ENCODE peak calls at places on chromosome 15, in nine cellular contexts. M is A549, P is hepatocyte, Q is IMR-90, L is OCI-LY7, I is GM12878, V is fibroblast of lung, U is neuronal stem cell, J is SK-N-SH. A is an unnamed sample.

GRCh38 chr15:20358066-20358780 is 183.4 kb downstream of the GOLGA6L6 start:
- DNase-seq in M (no peak), P (peak; percentile 42), Q (no peak), L (no peak), I (no peak), V (no peak), U (no peak), J (no peak), A (peak; percentile 58)

GRCh38 chr15:31352911-31353811 is 26.5 kb downstream of the KLF13 start:
- DNase-seq in M (no peak), P (peak; percentile 48), Q (peak; percentile 82), L (peak; percentile 71), I (peak; percentile 83), V (peak; percentile 91), U (no peak), J (peak; percentile 81), A (peak; percentile 98)

GRCh38 chr15:37793851-37794250 is 140.6 kb upstream of the TMCO5A start:
- DNase-seq in M (no peak), P (no peak), Q (no peak), L (no peak), I (no peak), V (no peak), U (no peak), J (peak; percentile 60), A (no peak)

GRCh38 chr15:41892621-41893421 is 1.0 kb downstream of the SPTBN5 start:
- DNase-seq in M (no peak), P (no peak), Q (no peak), L (no peak), I (no peak), V (no peak), U (no peak), J (peak; percentile 42), A (peak; percentile 67)

GRCh38 chr15:84671211-84671610 is 13.2 kb upstream of the NMB start:
- DNase-seq in M (no peak), P (no peak), Q (peak; percentile 87), L (no peak), I (no peak), V (peak; percentile 82), U (no peak), J (no peak), A (peak; percentile 61)

GRCh38 chr15:75049392-75049791 is 26.0 kb downstream of the PPCDC start:
- DNase-seq in M (no peak), P (peak; percentile 58), Q (peak; percentile 28), L (no peak), I (no peak), V (peak; percentile 86), U (no peak), J (peak; percentile 71), A (no peak)

GRCh38 chr15:65862682-65863081 is 6.6 kb upstream of the RAB11A start:
- DNase-seq in M (peak; percentile 82), P (peak; percentile 51), Q (peak; percentile 56), L (peak; percentile 78), I (no peak), V (peak; percentile 65), U (peak; percentile 38), J (peak; percentile 72), A (peak; percentile 74)

GRCh38 chr15:58393196-58393790 is 38.5 kb upstream of the LIPC start:
- DNase-seq in M (no peak), P (peak; percentile 71), Q (peak; percentile 30), L (no peak), I (no peak), V (no peak), U (no peak), J (no peak), A (peak; percentile 17)

GRCh38 chr15:84915011-84915958 is 30.8 kb downstream of the SLC28A1 start:
- DNase-seq in M (peak; percentile 98), P (peak; percentile 94), Q (peak; percentile 86), L (peak; percentile 16), I (peak; percentile 79), V (peak; percentile 32), U (no peak), J (peak; percentile 90), A (peak; percentile 94)

GRCh38 chr15:52337961-52338535 is 42.4 kb upstream of the MYO5C start:
- DNase-seq in M (no peak), P (no peak), Q (no peak), L (no peak), I (no peak), V (no peak), U (no peak), J (peak; percentile 48), A (no peak)

GRCh38 chr15:97968380-97968779 is 7.9 kb downstream of the ARRDC4 start:
- DNase-seq in M (no peak), P (no peak), Q (peak; percentile 90), L (no peak), I (no peak), V (peak; percentile 82), U (no peak), J (no peak), A (no peak)

GRCh38 chr15:74614744-74615312 is 808 bp upstream of the CLK3 start:
- DNase-seq in M (no peak), P (peak; percentile 93), Q (peak; percentile 62), L (peak; percentile 87), I (peak; percentile 62), V (peak; percentile 65), U (no peak), J (peak; percentile 71), A (peak; percentile 99)

GRCh38 chr15:60118564-60119080 is 114.5 kb downstream of the FOXB1 start:
- DNase-seq in M (no peak), P (no peak), Q (no peak), L (no peak), I (no peak), V (no peak), U (peak; percentile 58), J (no peak), A (no peak)

GRCh38 chr15:60116456-60117089 is 112.5 kb downstream of the FOXB1 start:
- DNase-seq in M (no peak), P (no peak), Q (no peak), L (no peak), I (no peak), V (no peak), U (no peak), J (no peak), A (no peak)

GRCh38 chr15:60118146-60118545 is 114.0 kb downstream of the FOXB1 start:
- DNase-seq in M (no peak), P (no peak), Q (no peak), L (no peak), I (no peak), V (no peak), U (no peak), J (no peak), A (no peak)

GRCh38 chr15:60120100-60120499 is 116.0 kb downstream of the FOXB1 start:
- DNase-seq in M (no peak), P (no peak), Q (no peak), L (no peak), I (no peak), V (no peak), U (no peak), J (no peak), A (no peak)

DNA sequence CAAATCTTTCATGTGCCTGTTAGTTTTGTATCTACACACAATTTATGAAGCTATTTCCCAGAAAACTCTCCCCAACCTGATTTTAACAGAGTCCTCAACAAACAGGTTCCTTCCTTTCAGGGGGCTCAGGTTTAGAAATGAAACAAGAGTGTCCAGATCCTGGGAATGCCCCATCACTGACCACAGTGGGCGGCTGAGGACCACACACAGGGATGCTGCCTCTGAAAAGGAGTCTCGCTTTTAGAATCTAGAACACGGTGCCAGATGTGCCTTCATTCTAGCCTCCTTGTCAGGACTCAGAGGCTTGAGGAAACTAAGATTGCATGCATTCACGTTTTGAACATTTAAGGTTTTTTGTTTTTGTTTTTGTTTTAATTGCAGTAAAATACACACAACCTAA is 115.0 kb downstream of the FOXB1 start:
- DNase-seq in M (no peak), P (no peak), Q (no peak), L (no peak), I (no peak), V (no peak), U (no peak), J (no peak), A (no peak)
- H3K4me2 ChIP-seq in M (no peak overlapping the region), P (no peak overlapping the region), Q (no peak overlapping the region), L (no peak overlapping the region), I (no peak overlapping the region), V (no peak overlapping the region), U (no peak overlapping the region), J (no peak overlapping the region), A (no peak overlapping the region)

GRCh38 chr15:67520976-67521769 is at the start of gene C15orf61:
- DNase-seq in M (peak; percentile 97), P (peak; percentile 94), Q (peak; percentile 75), L (peak; percentile 92), I (peak; percentile 76), V (peak; percentile 80), U (peak; percentile 75), J (peak; percentile 97), A (peak; percentile 98)
- H3K4me2 ChIP-seq in M (peak within 1 kb of the TSS; percentile 95), P (peak within 1 kb of the TSS; percentile 88), Q (peak within 1 kb of the TSS; percentile 90), L (peak within 1 kb of the TSS; percentile 75), I (peak within 1 kb of the TSS; percentile 97), V (peak within 1 kb of the TSS; percentile 92), U (peak within 1 kb of the TSS; percentile 89), J (peak within 1 kb of the TSS; percentile 90), A (peak within 1 kb of the TSS; percentile 92)

DNA sequence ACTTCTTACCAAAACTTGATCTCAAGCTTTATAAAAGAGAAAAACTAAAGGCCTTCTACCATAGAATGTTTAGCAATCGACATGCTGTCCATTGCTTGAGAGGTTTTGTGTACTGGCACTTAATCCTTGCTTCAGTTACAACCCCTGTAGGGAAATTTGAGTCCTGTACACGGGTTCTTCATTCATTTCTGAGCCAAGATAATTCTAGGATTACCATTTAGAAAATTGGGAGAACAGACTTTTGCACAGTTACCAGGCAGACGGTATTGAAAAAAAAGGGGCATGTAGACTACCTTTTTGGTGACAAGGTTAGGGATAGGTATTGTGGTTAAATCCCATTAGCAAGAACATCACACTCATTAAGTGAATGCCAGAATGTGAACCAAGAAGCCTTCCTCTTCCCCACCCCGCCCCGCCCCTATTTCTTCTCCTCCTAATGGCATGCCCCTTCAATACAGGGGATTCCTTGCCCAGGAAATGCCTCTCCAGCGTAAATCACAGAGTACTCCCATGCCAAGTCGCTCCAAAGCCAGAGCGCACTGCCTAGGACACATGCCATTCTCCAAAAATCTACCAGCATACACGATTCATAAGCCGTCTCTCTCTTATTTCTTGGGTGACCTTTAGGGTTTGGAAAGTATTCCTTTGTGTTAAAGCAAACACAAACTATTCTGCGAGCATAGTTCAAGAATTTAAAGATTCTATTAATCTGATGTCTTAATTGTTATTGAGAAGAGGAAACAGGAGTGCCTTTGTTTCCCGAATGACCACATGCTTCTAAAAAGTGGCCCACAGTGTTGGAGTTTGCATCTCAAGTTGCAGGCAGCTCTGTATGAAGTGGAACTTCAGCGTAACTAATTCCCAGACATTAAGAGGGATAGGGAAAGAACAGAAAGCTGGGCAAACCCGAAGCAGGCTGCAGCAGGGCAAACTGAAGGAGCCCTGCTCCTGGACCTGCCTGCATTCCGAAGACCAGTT is 164.0 kb upstream of the NR2F2 start:
- DNase-seq in M (no peak), P (no peak), Q (no peak), L (no peak), I (no peak), V (no peak), U (peak; percentile 12), J (no peak), A (no peak)
- H3K4me2 ChIP-seq in M (no peak overlapping the region), P (no peak overlapping the region), Q (no peak overlapping the region), L (no peak overlapping the region), I (no peak overlapping the region), V (no peak overlapping the region), U (peak overlapping the region; percentile 40), J (no peak overlapping the region), A (no peak overlapping the region)

DNA sequence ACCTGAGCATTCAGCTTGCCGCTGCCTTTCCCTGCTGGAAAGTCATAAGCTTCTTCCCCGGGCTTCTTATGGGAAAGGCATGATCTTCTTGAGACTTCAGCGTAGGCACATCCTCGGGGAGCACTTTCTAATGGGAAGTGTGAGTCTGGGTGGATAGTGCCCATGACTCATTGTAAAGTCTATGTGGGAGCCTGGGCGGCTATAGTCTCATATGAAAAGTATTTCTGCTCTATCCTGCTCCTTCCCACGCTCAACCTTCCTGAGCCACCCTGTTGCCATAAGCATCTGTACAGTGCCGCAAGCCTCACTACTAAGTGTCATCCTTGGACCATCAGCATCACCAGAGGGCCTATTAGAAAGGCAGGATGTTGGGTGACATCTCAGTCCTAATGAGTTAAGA is 309.9 kb upstream of the THBS1 start:
- DNase-seq in M (no peak), P (no peak), Q (peak; percentile 98), L (no peak), I (no peak), V (peak; percentile 59), U (no peak), J (no peak), A (peak; percentile 73)
- H3K4me2 ChIP-seq in M (peak overlapping the region; percentile 13), P (no peak overlapping the region), Q (peak overlapping the region; percentile 56), L (no peak overlapping the region), I (no peak overlapping the region), V (no peak overlapping the region), U (no peak overlapping the region), J (peak overlapping the region; percentile 43), A (peak overlapping the region; percentile 54)